ENCODE peak calls at places on chromosomes 11 and 22, in ten cellular contexts. C, M, E, R, X, G, J, S, Z and B are unnamed samples.

GRCh38 chr22:33421859-33422258 is 363.7 kb upstream of the SYN3 start:
- DNase-seq in C (no peak), M (no peak), E (no peak), R (no peak), X (no peak), G (no peak), J (no peak), S (no peak), Z (no peak), B (no peak)

GRCh38 chr11:112366012-112366411 is 105.4 kb upstream of the PLET1 start:
- DNase-seq in C (no peak), M (no peak), E (no peak), R (no peak), X (no peak), G (peak), J (no peak), S (no peak), Z (no peak), B (no peak)

GRCh38 chr11:67489860-67490726 is 7.3 kb downstream of the AIP start:
- DNase-seq in C (no peak), M (no peak), E (no peak), R (no peak), X (no peak), G (peak), J (no peak), S (no peak), Z (no peak), B (no peak)

GRCh38 chr11:113628912-113629311 is 77.2 kb downstream of the TMPRSS5 start:
- DNase-seq in C (no peak), M (no peak), E (no peak), R (no peak), X (no peak), G (no peak), J (peak), S (no peak), Z (no peak), B (no peak)

GRCh38 chr11:46200537-46201281 is 76.8 kb upstream of the CREB3L1 start:
- DNase-seq in C (no peak), M (no peak), E (no peak), R (no peak), X (no peak), G (no peak), J (no peak), S (no peak), Z (peak), B (no peak)

GRCh38 chr22:42330953-42331525 is 60.6 kb upstream of the TCF20 start:
- DNase-seq in C (no peak), M (no peak), E (no peak), R (no peak), X (no peak), G (no peak), J (peak), S (peak), Z (no peak), B (no peak)

GRCh38 chr11:125941241-125941605 is 4.6 kb upstream of the VSIG10L2 start:
- DNase-seq in C (peak), M (no peak), E (no peak), R (no peak), X (no peak), G (no peak), J (no peak), S (no peak), Z (no peak), B (no peak)

GRCh38 chr22:17172172-17172833 is 13.2 kb upstream of the HDHD5 start:
- DNase-seq in C (peak), M (peak), E (no peak), R (no peak), X (no peak), G (no peak), J (peak), S (no peak), Z (peak), B (no peak)

GRCh38 chr11:134037093-134037908 is 31.6 kb upstream of the JAM3 start:
- DNase-seq in C (peak), M (peak), E (peak), R (peak), X (peak), G (peak), J (peak), S (peak), Z (peak), B (peak)

GRCh38 chr22:17471901-17472566 is 91.3 kb upstream of the SLC25A18 start:
- DNase-seq in C (no peak), M (no peak), E (no peak), R (no peak), X (no peak), G (no peak), J (no peak), S (no peak), Z (no peak), B (no peak)

GRCh38 chr11:67266424-67267187 is at the start of gene GRK2:
- DNase-seq in C (peak), M (no peak), E (peak), R (no peak), X (no peak), G (no peak), J (peak), S (peak), Z (no peak), B (peak)

GRCh38 chr11:64136767-64137166 is 29.1 kb downstream of the MACROD1 start:
- DNase-seq in C (no peak), M (no peak), E (no peak), R (no peak), X (no peak), G (no peak), J (no peak), S (no peak), Z (no peak), B (no peak)

GRCh38 chr11:113397821-113398220 is 10.2 kb downstream of the ANKK1 start:
- DNase-seq in C (no peak), M (no peak), E (no peak), R (no peak), X (no peak), G (peak), J (no peak), S (no peak), Z (no peak), B (no peak)

GRCh38 chr22:49306632-49306975 is 521.1 kb downstream of the BRD1 start:
- DNase-seq in C (peak), M (no peak), E (no peak), R (no peak), X (no peak), G (no peak), J (no peak), S (peak), Z (no peak), B (no peak)

GRCh38 chr22:29213481-29213880 is 7.8 kb downstream of the EMID1 start:
- DNase-seq in C (no peak), M (no peak), E (no peak), R (no peak), X (no peak), G (no peak), J (no peak), S (no peak), Z (no peak), B (no peak)

GRCh38 chr11:10459029-10459970 is 4.2 kb downstream of the AMPD3 start:
- DNase-seq in C (no peak), M (peak), E (no peak), R (no peak), X (no peak), G (peak), J (peak), S (no peak), Z (peak), B (peak)

GRCh38 chr11:8564526-8564925 is 29.5 kb downstream of the STK33 start:
- DNase-seq in C (no peak), M (no peak), E (no peak), R (no peak), X (no peak), G (no peak), J (no peak), S (no peak), Z (no peak), B (no peak)

GRCh38 chr22:23399367-23400285 is 180.5 kb downstream of the IGLL1 start:
- DNase-seq in C (peak), M (peak), E (no peak), R (no peak), X (no peak), G (no peak), J (no peak), S (peak), Z (no peak), B (no peak)

GRCh38 chr11:105046898-105047579 is 1.9 kb upstream of the CARD16 start:
- DNase-seq in C (peak), M (no peak), E (peak), R (peak), X (peak), G (no peak), J (peak), S (no peak), Z (peak), B (no peak)

GRCh38 chr11:105935791-105936190 is 86.2 kb downstream of the MSANTD4 start:
- DNase-seq in C (no peak), M (no peak), E (no peak), R (peak), X (no peak), G (no peak), J (no peak), S (no peak), Z (no peak), B (no peak)

GRCh38 chr22:47357493-47357892 is 595.0 kb downstream of the TBC1D22A start:
- DNase-seq in C (no peak), M (peak), E (no peak), R (no peak), X (no peak), G (peak), J (no peak), S (no peak), Z (no peak), B (no peak)

GRCh38 chr11:71189768-71190315 is 62.5 kb downstream of the SHANK2 start:
- DNase-seq in C (peak), M (no peak), E (no peak), R (no peak), X (no peak), G (no peak), J (no peak), S (peak), Z (no peak), B (no peak)

GRCh38 chr11:46461461-46461927 is 69.9 kb upstream of the CHRM4 start:
- DNase-seq in C (no peak), M (no peak), E (no peak), R (peak), X (no peak), G (no peak), J (no peak), S (no peak), Z (no peak), B (no peak)

GRCh38 chr11:29282088-29282487 is 734.7 kb downstream of the KCNA4 start:
- DNase-seq in C (no peak), M (no peak), E (no peak), R (peak), X (no peak), G (no peak), J (no peak), S (no peak), Z (peak), B (no peak)

GRCh38 chr11:43576834-43577521 is 103.6 kb upstream of the HSD17B12 start:
- DNase-seq in C (no peak), M (peak), E (peak), R (peak), X (no peak), G (no peak), J (no peak), S (no peak), Z (peak), B (peak)

GRCh38 chr11:66985508-66986177 is 10.5 kb downstream of the C11orf86 start:
- DNase-seq in C (no peak), M (no peak), E (no peak), R (no peak), X (no peak), G (no peak), J (peak), S (no peak), Z (no peak), B (no peak)

GRCh38 chr22:38623357-38623756 is 32.8 kb downstream of the FAM227A start:
- DNase-seq in C (no peak), M (no peak), E (no peak), R (no peak), X (no peak), G (no peak), J (no peak), S (no peak), Z (peak), B (peak)

GRCh38 chr22:32281092-32281491 is 25.9 kb upstream of the SLC5A4 start:
- DNase-seq in C (no peak), M (no peak), E (no peak), R (no peak), X (no peak), G (no peak), J (no peak), S (no peak), Z (no peak), B (no peak)

GRCh38 chr11:78605296-78605695 is 30.6 kb upstream of the NARS2 start:
- DNase-seq in C (no peak), M (no peak), E (no peak), R (no peak), X (no peak), G (no peak), J (no peak), S (no peak), Z (no peak), B (no peak)

DNA sequence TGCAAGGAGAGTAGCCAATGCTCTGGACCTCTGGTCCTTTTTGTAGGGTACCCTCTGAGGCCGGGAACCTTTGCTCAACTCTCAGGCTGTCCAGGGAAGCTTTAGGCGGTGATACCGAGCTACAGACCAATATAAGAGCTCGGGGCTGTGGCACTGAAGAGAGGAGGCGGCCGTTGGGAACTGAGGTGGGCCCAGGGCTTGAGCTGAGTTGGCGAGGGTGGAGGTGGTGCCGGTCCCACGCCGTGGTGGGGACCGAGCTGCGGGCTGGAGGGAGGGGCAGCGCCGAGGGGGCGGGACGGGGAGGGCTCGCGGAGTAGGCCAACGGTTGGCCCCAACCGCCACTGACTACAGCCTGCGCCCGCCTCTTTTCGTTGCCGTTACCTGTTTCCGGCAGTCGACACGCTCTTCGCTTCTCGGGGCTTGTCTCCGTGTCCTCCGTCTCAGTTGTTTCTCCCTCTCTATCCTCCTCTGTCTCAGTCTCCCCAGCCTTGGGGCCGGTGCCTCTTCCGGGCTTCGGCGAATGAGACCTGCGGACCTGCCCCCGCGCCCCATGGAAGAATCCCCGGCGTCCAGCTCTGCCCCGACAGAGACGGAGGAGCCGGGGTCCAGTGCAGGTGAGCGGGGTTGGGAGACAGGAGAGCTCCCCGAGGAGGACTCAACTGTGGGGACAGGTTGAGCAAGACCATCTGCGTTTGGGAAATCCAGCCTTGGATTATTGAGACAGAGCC is at the start of gene NEU3:
- DNase-seq in C (peak), M (peak), E (peak), R (peak), X (peak), G (peak), J (peak), S (peak), Z (peak), B (peak)
- TF ChIP-seq POLR2A in C (no peak), M (no peak), E (no peak), R (peak), X (peak), G (no peak), J (peak), S (no peak), Z (no peak), B (peak)

GRCh38 chr11:103338621-103339484 is 229.6 kb downstream of the DYNC2H1 start:
- DNase-seq in C (no peak), M (no peak), E (no peak), R (peak), X (no peak), G (no peak), J (no peak), S (no peak), Z (no peak), B (peak)
- TF ChIP-seq CTCF in C (no peak), M (no peak), E (no peak), R (peak), X (no peak), G (no peak), J (no peak), S (no peak), Z (no peak), B (no peak)

GRCh38 chr11:127383026-127383425 is 382.5 kb upstream of the KIRREL3 start:
- DNase-seq in C (no peak), M (no peak), E (no peak), R (no peak), X (no peak), G (no peak), J (no peak), S (no peak), Z (no peak), B (no peak)
- TF ChIP-seq POLR2A in C (no peak), M (no peak), E (no peak), R (no peak), X (no peak), G (no peak), J (no peak), S (no peak), Z (no peak), B (no peak)

GRCh38 chr11:62166371-62166770 is 23.6 kb upstream of the SCGB1D1 start:
- DNase-seq in C (no peak), M (no peak), E (no peak), R (no peak), X (no peak), G (no peak), J (no peak), S (no peak), Z (no peak), B (no peak)
- TF ChIP-seq CTCF in C (no peak), M (no peak), E (no peak), R (no peak), X (no peak), G (no peak), J (no peak), S (no peak), Z (no peak), B (no peak)

GRCh38 chr11:58406774-58407173 is at the start of gene OR5B3:
- DNase-seq in C (no peak), M (no peak), E (no peak), R (no peak), X (no peak), G (no peak), J (no peak), S (no peak), Z (no peak), B (no peak)
- TF ChIP-seq POLR2A in C (no peak), M (no peak), E (no peak), R (no peak), X (no peak), G (no peak), J (no peak), S (no peak), Z (no peak), B (no peak)

GRCh38 chr11:60871378-60872061 is 4.2 kb downstream of the ZP1 start:
- DNase-seq in C (peak), M (no peak), E (no peak), R (no peak), X (no peak), G (peak), J (no peak), S (peak), Z (peak), B (peak)
- TF ChIP-seq CTCF in C (no peak), M (no peak), E (no peak), R (peak), X (no peak), G (no peak), J (no peak), S (no peak), Z (no peak), B (no peak)

GRCh38 chr11:94885133-94885532 is 88.2 kb downstream of the CWC15 start:
- DNase-seq in C (no peak), M (no peak), E (no peak), R (no peak), X (no peak), G (peak), J (no peak), S (no peak), Z (no peak), B (no peak)
- TF ChIP-seq POLR2A in C (no peak), M (no peak), E (no peak), R (no peak), X (no peak), G (no peak), J (no peak), S (no peak), Z (no peak), B (no peak)

DNA sequence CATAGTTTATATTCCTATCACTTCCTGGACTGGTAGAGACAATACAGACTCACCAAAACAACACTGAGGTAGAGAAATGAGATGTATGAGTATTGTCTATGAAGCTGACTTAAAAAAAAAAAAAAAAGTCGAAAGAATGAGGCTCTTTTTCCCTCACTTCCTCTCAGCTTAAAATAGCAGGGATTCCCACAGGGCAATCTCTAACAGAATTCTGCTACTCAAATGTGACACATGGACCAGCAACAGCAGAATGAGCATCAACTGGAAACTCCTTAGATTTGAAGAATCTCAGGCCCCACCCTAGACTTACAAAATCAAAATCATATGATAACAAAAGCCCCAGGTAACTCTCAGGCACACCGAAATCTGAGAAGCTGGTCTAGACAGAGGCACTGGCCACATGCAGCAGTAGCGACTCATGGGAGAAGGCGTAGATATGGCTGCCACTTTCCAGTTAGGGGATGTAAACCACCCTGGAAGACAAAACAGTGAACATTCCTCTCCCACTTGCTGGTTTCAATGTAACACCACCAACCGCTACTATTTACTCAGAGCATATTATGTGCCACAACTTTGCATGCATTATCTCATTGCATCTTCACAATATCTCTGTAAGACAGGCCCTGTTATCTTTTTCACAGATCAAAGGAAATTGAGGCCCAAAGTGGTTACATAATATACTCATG is 128.0 kb downstream of the RBFOX2 start:
- DNase-seq in C (no peak), M (no peak), E (no peak), R (peak), X (no peak), G (no peak), J (no peak), S (no peak), Z (no peak), B (peak)
- TF ChIP-seq CTCF in C (no peak), M (no peak), E (no peak), R (no peak), X (no peak), G (no peak), J (no peak), S (no peak), Z (no peak), B (no peak)